ENCODE peak calls at places on chromosomes 7 and 10, in seven cellular contexts. T, Q, V, N, B, S and L are unnamed samples.
A peak's percentile ranks its signal among the peaks of the same experiment; 100 is the strongest.

GRCh38 chr10:43170491-43170890 is 32.2 kb downstream of the CSGALNACT2 start:
- DNase-seq in B (no peak), T (no peak), Q (peak; percentile 30), V (no peak), N (no peak), S (no peak), L (no peak)

GRCh38 chr7:42096681-42097637 is 140.1 kb downstream of the GLI3 start:
- DNase-seq in S (no peak), Q (peak; percentile 53), V (no peak), B (no peak), N (peak; percentile 67), T (no peak), L (peak; percentile 89)

GRCh38 chr10:28431139-28431538 is 101.8 kb upstream of the WAC start:
- DNase-seq in T (no peak), V (no peak), S (no peak), B (no peak), Q (no peak), N (no peak), L (no peak)

GRCh38 chr7:56028942-56029630 is 22.2 kb downstream of the PSPH start:
- DNase-seq in N (no peak), V (no peak), T (no peak), Q (peak; percentile 93), B (no peak), S (no peak), L (no peak)

GRCh38 chr10:100570518-100570865 is 34.7 kb downstream of the HIF1AN start:
- DNase-seq in V (no peak), T (no peak), S (no peak), B (no peak), N (no peak), Q (no peak), L (no peak)

GRCh38 chr10:27225642-27226257 is 14.8 kb downstream of the ACBD5 start:
- DNase-seq in N (no peak), Q (no peak), B (no peak), S (no peak), V (no peak), T (no peak), L (no peak)

GRCh38 chr10:124524991-124525653 is 63.5 kb downstream of the LHPP start:
- DNase-seq in V (no peak), T (no peak), N (peak; percentile 73), Q (no peak), B (no peak), S (no peak), L (no peak)

GRCh38 chr10:22849077-22849810 is 78.6 kb upstream of the ARMC3 start:
- DNase-seq in T (peak; percentile 22), B (peak; percentile 61), N (peak; percentile 73), Q (no peak), S (peak; percentile 68), V (no peak), L (peak; percentile 87)

GRCh38 chr10:85402541-85402940 is 964.1 kb downstream of the GRID1 start:
- DNase-seq in Q (no peak), B (no peak), T (no peak), N (no peak), V (peak; percentile 23), S (no peak), L (no peak)

GRCh38 chr7:84122582-84123360 is 71.8 kb downstream of the SEMA3A start:
- DNase-seq in V (no peak), B (no peak), T (no peak), Q (no peak), S (no peak), N (no peak), L (no peak)

GRCh38 chr7:31023877-31024276 is 28.2 kb upstream of the ADCYAP1R1 start:
- DNase-seq in N (no peak), S (no peak), Q (no peak), V (no peak), B (no peak), T (no peak), L (no peak)

GRCh38 chr7:26083113-26083512 is 68.9 kb upstream of the NFE2L3 start:
- DNase-seq in T (no peak), V (peak; percentile 41), S (no peak), Q (no peak), N (no peak), B (no peak), L (no peak)

DNA sequence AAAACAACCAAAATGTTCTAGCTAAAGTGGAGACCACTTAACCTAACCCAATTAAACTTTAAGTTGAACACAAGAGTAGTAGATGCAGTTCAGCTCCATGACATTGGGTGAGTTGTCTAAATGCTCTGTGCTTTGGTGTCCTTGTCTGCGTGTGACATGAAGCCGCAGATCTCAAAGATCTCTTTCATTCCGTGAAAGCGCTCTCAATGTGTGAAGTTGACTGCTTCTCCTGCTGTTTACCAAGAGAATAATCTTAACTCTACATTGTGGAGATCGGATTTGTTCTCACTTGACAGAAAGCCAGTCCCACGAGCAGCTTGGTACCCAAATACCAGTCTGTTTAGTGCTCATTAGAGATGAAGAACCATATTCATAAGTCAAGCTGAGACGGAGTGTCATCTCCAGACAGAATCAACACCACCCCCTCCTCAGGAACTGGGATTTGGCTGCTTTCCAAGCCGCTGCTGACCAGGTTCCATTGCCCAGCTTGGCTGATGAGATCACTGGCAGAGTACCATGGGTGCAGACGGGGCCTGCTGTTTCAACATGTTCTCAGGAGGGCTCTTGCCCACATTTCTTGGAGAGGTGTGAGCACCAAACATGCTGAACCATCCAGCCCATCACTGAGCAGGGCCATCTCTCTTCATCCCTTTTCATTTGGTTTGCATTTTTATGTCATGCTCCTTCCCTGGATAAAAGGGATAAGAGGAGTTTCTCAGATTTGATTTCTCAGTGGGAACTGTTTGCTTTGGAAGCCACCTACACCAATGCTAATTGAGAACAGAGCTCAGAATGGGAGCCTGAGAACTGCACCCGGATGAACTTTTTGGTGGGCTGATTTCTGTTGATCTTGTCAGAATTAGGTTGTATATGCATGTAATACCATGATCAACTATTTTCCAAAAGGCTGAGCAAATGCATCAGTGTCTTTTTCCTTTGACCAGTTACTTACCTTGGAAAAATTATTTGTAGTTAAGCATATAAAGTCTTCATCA is 95.8 kb upstream of the AGBL3 start:
- DNase-seq in T (peak; percentile 73), S (no peak), N (no peak), Q (peak; percentile 57), B (no peak), V (peak; percentile 50), L (peak; percentile 71)
- H3K4me3 ChIP-seq in T (peak overlapping the region; percentile 65), S (peak overlapping the region; percentile 60), N (no peak overlapping the region), Q (no peak overlapping the region), B (peak overlapping the region; percentile 41), V (peak overlapping the region; percentile 66), L (peak overlapping the region; percentile 62)

GRCh38 chr7:16420329-16420648 is 1.0 kb downstream of the CRPPA start:
- DNase-seq in N (no peak), B (no peak), Q (no peak), T (no peak), S (no peak), V (no peak), L (no peak)

GRCh38 chr7:16422100-16422430 is 727 bp upstream of the CRPPA start:
- DNase-seq in V (no peak), Q (peak; percentile 64), B (no peak), T (no peak), S (no peak), N (no peak), L (peak; percentile 35)

GRCh38 chr7:16421333-16422099 is at the start of gene CRPPA:
- DNase-seq in B (peak; percentile 32), T (no peak), V (peak; percentile 57), Q (peak; percentile 21), S (no peak), N (peak; percentile 85), L (peak; percentile 54)

GRCh38 chr7:16419859-16420258 is 1.5 kb downstream of the CRPPA start:
- DNase-seq in T (no peak), N (no peak), S (no peak), B (no peak), Q (no peak), V (no peak), L (no peak)

DNA sequence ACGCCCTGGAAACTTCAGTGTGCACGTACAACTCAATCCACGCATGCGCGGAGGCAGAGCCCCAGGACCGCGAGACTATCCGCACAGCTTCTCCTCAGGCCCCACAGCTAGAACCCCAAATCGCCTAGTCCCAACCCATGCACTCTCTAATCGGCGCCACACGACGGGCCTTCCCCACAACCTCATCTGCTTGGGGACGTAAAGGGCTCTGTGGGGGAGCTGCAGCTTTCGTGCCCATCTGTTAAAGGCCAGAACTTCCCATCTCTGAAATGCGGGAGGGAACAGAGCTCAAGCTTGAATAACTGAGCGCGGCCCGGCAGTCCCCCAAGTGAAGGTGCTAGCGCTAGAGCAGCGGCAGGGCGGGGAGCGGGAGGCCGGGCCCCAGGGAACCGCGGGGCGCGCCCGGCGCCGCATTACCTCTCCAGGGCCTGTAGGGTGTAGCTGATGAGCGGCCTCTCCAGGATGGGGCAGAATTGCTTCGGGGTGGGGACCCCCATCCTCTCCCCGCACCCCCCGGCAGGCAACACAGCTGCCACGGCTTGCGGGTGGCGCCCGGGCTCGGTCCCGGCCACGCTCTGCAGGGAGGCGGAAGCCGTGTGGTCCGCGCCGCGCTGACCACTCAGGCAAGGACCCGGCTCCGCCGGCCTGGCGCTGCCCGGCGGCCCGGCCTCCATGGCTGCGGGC is 547 bp downstream of the CRPPA start:
- DNase-seq in T (peak; percentile 90), N (peak; percentile 92), Q (peak; percentile 82), B (peak; percentile 84), S (peak; percentile 80), V (peak; percentile 48), L (peak; percentile 90)
- TF ChIP-seq CTCF in T (peak; percentile 37), N (peak; percentile 16), Q (no peak), B (peak; percentile 25), S (no peak), V (peak; percentile 16), L (peak; percentile 5)

GRCh38 chr10:69846252-69847000 is 44.7 kb downstream of the COL13A1 start:
- DNase-seq in N (no peak), B (no peak), T (no peak), S (no peak), V (no peak), Q (peak; percentile 27), L (no peak)
- H3K4me3 ChIP-seq in N (no peak overlapping the region), B (no peak overlapping the region), T (no peak overlapping the region), S (no peak overlapping the region), V (no peak overlapping the region), Q (no peak overlapping the region), L (no peak overlapping the region)

GRCh38 chr7:101172854-101173751 is 7.0 kb downstream of the NAT16 start:
- DNase-seq in B (peak; percentile 84), T (peak; percentile 58), V (no peak), S (no peak), N (peak; percentile 89), Q (peak; percentile 71), L (peak; percentile 78)

GRCh38 chr7:101173752-101174244 is 6.3 kb downstream of the NAT16 start:
- DNase-seq in B (no peak), S (no peak), N (no peak), Q (no peak), T (no peak), V (no peak), L (peak; percentile 71)

GRCh38 chr7:101172005-101172853 is 6.9 kb upstream of the VGF start:
- DNase-seq in N (no peak), T (no peak), V (no peak), B (no peak), Q (no peak), S (no peak), L (no peak)

GRCh38 chr7:101175664-101176063 is 4.4 kb downstream of the NAT16 start:
- DNase-seq in T (no peak), V (no peak), N (no peak), Q (no peak), S (no peak), B (no peak), L (no peak)

DNA sequence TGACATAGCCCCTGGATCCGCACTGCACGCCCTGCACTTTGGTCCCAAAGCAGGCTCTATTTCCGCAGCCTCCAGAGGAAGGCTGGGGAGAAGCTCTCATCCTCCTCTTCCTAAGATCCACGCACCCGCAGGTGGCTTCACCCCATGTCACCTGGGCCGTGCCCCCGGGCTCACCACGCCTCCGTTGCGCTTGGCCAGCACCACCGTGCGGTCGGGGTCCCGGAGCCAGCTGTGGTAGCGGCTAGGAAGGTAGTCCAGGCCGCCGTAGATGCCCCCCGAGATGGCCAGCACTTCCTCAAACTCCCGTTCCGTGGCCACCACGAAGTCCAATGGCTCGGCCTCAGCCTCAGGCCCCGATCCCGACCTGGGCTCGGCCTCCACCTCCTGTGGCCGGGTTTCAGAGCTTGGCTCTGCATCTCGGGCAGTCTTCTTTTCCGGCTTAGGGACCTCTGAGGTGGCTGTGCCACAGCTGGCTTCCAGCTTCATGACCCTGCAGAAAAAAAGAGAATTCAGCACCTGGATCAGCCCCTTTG is 5.7 kb downstream of the NAT16 start:
- DNase-seq in B (no peak), T (no peak), V (no peak), S (no peak), Q (no peak), N (no peak), L (no peak)
- TF ChIP-seq CTCF in B (no peak), T (no peak), V (no peak), S (no peak), Q (no peak), N (no peak), L (no peak)